ENCODE peak calls at places on chromosomes 4 and X, in eight cellular contexts. T is ecto neural progenitor cell, S is sigmoid colon, J is astrocyte of the spinal cord, C is OCI-LY7, K is brain microvascular endothelial cell, M is NCI-H748 treated with DMSO at 0.1 percent for 48 hours, X is breast epithelium. H is an unnamed sample.

GRCh38 chr4:147440442-147440841 is 40.5 kb upstream of the EDNRA start:
- DNase-seq in T (no peak), S (no peak), J (no peak), C (no peak), K (no peak), M (no peak), X (no peak), H (no peak)

GRCh38 chr4:15495621-15496020 is 25.9 kb downstream of the CC2D2A start:
- DNase-seq in T (no peak), S (no peak), J (no peak), C (no peak), K (no peak), M (no peak), X (no peak), H (peak)

GRCh38 chr4:108533245-108533844 is 87.0 kb upstream of the RPL34 start:
- DNase-seq in T (no peak), S (no peak), J (no peak), C (no peak), K (peak), M (no peak), X (no peak), H (no peak)

GRCh38 chr4:7649741-7650531 is 215.2 kb upstream of the PSAPL1 start:
- DNase-seq in T (no peak), S (peak), J (peak), C (peak), K (peak), M (no peak), X (no peak), H (no peak)

GRCh38 chr4:147828361-147828760 is 96.5 kb downstream of the ARHGAP10 start:
- DNase-seq in T (no peak), S (no peak), J (no peak), C (no peak), K (no peak), M (no peak), X (no peak), H (peak)

GRCh38 chrX:130738638-130739195 is 164.3 kb downstream of the ENOX2 start:
- DNase-seq in T (no peak), S (no peak), J (no peak), C (no peak), K (no peak), M (no peak), X (no peak), H (no peak)

GRCh38 chr4:113504422-113504821 is 257.1 kb downstream of the CAMK2D start:
- DNase-seq in T (no peak), S (no peak), J (no peak), C (no peak), K (no peak), M (peak), X (no peak), H (no peak)

GRCh38 chrX:100649550-100650356 is 5.8 kb downstream of the SRPX2 start:
- DNase-seq in T (no peak), S (peak), J (peak), C (no peak), K (peak), M (no peak), X (no peak), H (peak)

GRCh38 chr4:95085118-95085833 is 327.5 kb downstream of the BMPR1B start:
- DNase-seq in T (no peak), S (no peak), J (no peak), C (peak), K (no peak), M (no peak), X (no peak), H (peak)

GRCh38 chr4:10716163-10716562 is 31.6 kb upstream of the CLNK start:
- DNase-seq in T (no peak), S (no peak), J (peak), C (no peak), K (no peak), M (no peak), X (no peak), H (no peak)

GRCh38 chr4:139607302-139608060 is 51.5 kb upstream of the SETD7 start:
- DNase-seq in T (no peak), S (no peak), J (no peak), C (no peak), K (no peak), M (no peak), X (no peak), H (peak)

GRCh38 chr4:74152841-74153240 is 5.1 kb upstream of the MTHFD2L start:
- DNase-seq in T (no peak), S (no peak), J (no peak), C (no peak), K (no peak), M (no peak), X (no peak), H (no peak)

GRCh38 chr4:81827568-81828202 is 356.0 kb upstream of the RASGEF1B start:
- DNase-seq in T (no peak), S (no peak), J (no peak), C (no peak), K (no peak), M (no peak), X (no peak), H (no peak)

GRCh38 chrX:47218920-47219815 is 687 bp downstream of the CDK16 start:
- DNase-seq in T (peak), S (peak), J (no peak), C (peak), K (no peak), M (no peak), X (no peak), H (no peak)

GRCh38 chr4:10107111-10108091 is 9.2 kb downstream of the WDR1 start:
- DNase-seq in T (no peak), S (peak), J (no peak), C (no peak), K (no peak), M (no peak), X (no peak), H (peak)

GRCh38 chr4:67918428-67918827 is 34.6 kb upstream of the TMPRSS11D start:
- DNase-seq in T (no peak), S (no peak), J (no peak), C (peak), K (no peak), M (peak), X (no peak), H (peak)

GRCh38 chr4:3313139-3313538 is 20.3 kb downstream of the RGS12 start:
- DNase-seq in T (peak), S (no peak), J (no peak), C (no peak), K (no peak), M (no peak), X (no peak), H (no peak)

GRCh38 chr4:159101983-159102622 is 776 bp upstream of the RAPGEF2 start:
- DNase-seq in T (no peak), S (no peak), J (no peak), C (no peak), K (no peak), M (no peak), X (no peak), H (no peak)

GRCh38 chr4:38860788-38861424 is 4.3 kb upstream of the TLR6 start:
- DNase-seq in T (peak), S (no peak), J (no peak), C (peak), K (no peak), M (peak), X (no peak), H (peak)

GRCh38 chr4:158859661-158860060 is 90.8 kb downstream of the FNIP2 start:
- DNase-seq in T (no peak), S (no peak), J (no peak), C (no peak), K (no peak), M (no peak), X (no peak), H (no peak)

GRCh38 chr4:6773106-6773505 is 9.4 kb upstream of the KIAA0232 start:
- DNase-seq in T (no peak), S (no peak), J (peak), C (no peak), K (peak), M (no peak), X (peak), H (peak)

GRCh38 chr4:48041535-48042137 is 25.1 kb downstream of the NIPAL1 start:
- DNase-seq in T (no peak), S (no peak), J (no peak), C (no peak), K (no peak), M (no peak), X (no peak), H (no peak)

GRCh38 chrX:49139713-49140112 is 16.2 kb upstream of the GPKOW start:
- DNase-seq in T (no peak), S (no peak), J (no peak), C (no peak), K (no peak), M (no peak), X (no peak), H (no peak)

GRCh38 chrX:18290200-18290599 is 64.3 kb downstream of the SCML2 start:
- DNase-seq in T (no peak), S (no peak), J (no peak), C (no peak), K (no peak), M (no peak), X (no peak), H (no peak)

GRCh38 chr4:23827971-23828680 is 61.7 kb downstream of the PPARGC1A start:
- DNase-seq in T (no peak), S (no peak), J (peak), C (no peak), K (no peak), M (no peak), X (no peak), H (no peak)